ENCODE peak calls at places on chromosomes 5 and 9, in four cellular contexts. I, J, D and W are unnamed samples.

GRCh38 chr9:109868222-109868621 is 88.2 kb downstream of the PALM2AKAP2 start:
- DNase-seq in I (peak; percentile 50), J (peak; percentile 14), D (no peak), W (no peak)

GRCh38 chr9:123218831-123219230 is 49.6 kb downstream of the STRBP start:
- DNase-seq in D (no peak), J (no peak), I (no peak), W (no peak)

GRCh38 chr9:91727316-91727861 is 222.6 kb downstream of the ROR2 start:
- DNase-seq in D (peak; percentile 66), I (peak; percentile 56), J (peak; percentile 46), W (peak; percentile 67)

GRCh38 chr5:15621094-15621493 is 121.1 kb downstream of the FBXL7 start:
- DNase-seq in J (no peak), I (peak; percentile 20), D (no peak), W (no peak)

GRCh38 chr9:14812806-14813205 is 90.3 kb upstream of the CER1 start:
- DNase-seq in D (no peak), J (no peak), I (no peak), W (no peak)

GRCh38 chr9:119313846-119314245 is 55.4 kb downstream of the BRINP1 start:
- DNase-seq in J (no peak), D (no peak), I (no peak), W (no peak)

GRCh38 chr5:151183451-151184245 is 26.1 kb upstream of the ANXA6 start:
- DNase-seq in J (no peak), I (peak; percentile 19), D (peak; percentile 62), W (no peak)

GRCh38 chr9:71704806-71705205 is 63.5 kb downstream of the CEMIP2 start:
- DNase-seq in J (no peak), I (peak; percentile 7), D (no peak), W (no peak)

GRCh38 chr9:101504188-101504587 is 29.5 kb upstream of the RNF20 start:
- DNase-seq in I (no peak), D (no peak), J (no peak), W (no peak)

GRCh38 chr9:69932901-69933300 is 110.7 kb upstream of the MAMDC2 start:
- DNase-seq in J (no peak), D (no peak), I (no peak), W (peak; percentile 37)

GRCh38 chr9:88106492-88106891 is 31.8 kb downstream of the SPATA31C2 start:
- DNase-seq in D (peak; percentile 25), I (peak; percentile 36), J (no peak), W (peak; percentile 36)

GRCh38 chr5:58085800-58086199 is 374.1 kb downstream of the PLK2 start:
- DNase-seq in J (no peak), I (peak; percentile 63), D (no peak), W (no peak)

GRCh38 chr9:125142560-125143376 is 560 bp downstream of the SCAI start:
- DNase-seq in D (no peak), J (no peak), I (no peak), W (peak; percentile 31)

GRCh38 chr5:54610197-54610898 is 92.8 kb downstream of the SNX18 start:
- DNase-seq in I (no peak), D (peak; percentile 53), J (no peak), W (no peak)

GRCh38 chr5:167993771-167994170 is 297.7 kb upstream of the WWC1 start:
- DNase-seq in J (no peak), D (no peak), I (no peak), W (no peak)

GRCh38 chr9:124478014-124478753 is 27.9 kb downstream of the ADGRD2 start:
- DNase-seq in J (no peak), D (no peak), I (no peak), W (peak; percentile 51)

GRCh38 chr9:734831-735511 is 106.5 kb upstream of the DMRT1 start:
- DNase-seq in I (peak; percentile 97), D (peak; percentile 94), J (no peak), W (no peak)

GRCh38 chr9:127970401-127971313 is 10.1 kb downstream of the EEIG1 start:
- DNase-seq in J (no peak), D (no peak), I (no peak), W (no peak)

GRCh38 chr9:121640076-121640475 is 11.4 kb upstream of the DAB2IP start:
- DNase-seq in J (no peak), D (peak; percentile 29), I (peak; percentile 17), W (peak; percentile 69)

GRCh38 chr9:23556459-23556858 is 269.6 kb downstream of the ELAVL2 start:
- DNase-seq in I (no peak), J (no peak), D (no peak), W (no peak)

GRCh38 chr5:58071566-58071965 is 388.3 kb downstream of the PLK2 start:
- DNase-seq in I (no peak), D (no peak), J (peak; percentile 29), W (no peak)

GRCh38 chr5:24773241-24773640 is 128.5 kb upstream of the CDH10 start:
- DNase-seq in D (peak; percentile 64), I (no peak), J (no peak), W (no peak)

GRCh38 chr5:168311061-168311566 is 19.7 kb downstream of the WWC1 start:
- DNase-seq in I (no peak), J (no peak), D (no peak), W (peak; percentile 81)

GRCh38 chr9:84744195-84744594 is 74.7 kb downstream of the NTRK2 start:
- DNase-seq in J (no peak), D (no peak), I (no peak), W (no peak)

GRCh38 chr5:178378527-178379484 is 146.2 kb upstream of the PHYKPL start:
- DNase-seq in J (no peak), D (peak; percentile 24), I (peak; percentile 8), W (no peak)

GRCh38 chr5:103228588-103228987 is 30.0 kb upstream of the MACIR start:
- DNase-seq in D (no peak), J (no peak), I (no peak), W (no peak)

GRCh38 chr9:89808801-89809200 is 204.0 kb downstream of the GADD45G start:
- DNase-seq in D (no peak), I (no peak), J (no peak), W (no peak)

GRCh38 chr5:40551706-40552557 is 127.8 kb upstream of the PTGER4 start:
- DNase-seq in J (no peak), D (peak; percentile 84), I (peak; percentile 98), W (no peak)

GRCh38 chr9:136511670-136512592 is 29.1 kb upstream of the SEC16A start:
- DNase-seq in J (peak; percentile 38), I (no peak), D (no peak), W (no peak)

GRCh38 chr5:172410839-172411238 is 43.5 kb downstream of the SH3PXD2B start:
- DNase-seq in J (no peak), D (peak; percentile 56), I (peak; percentile 52), W (no peak)

GRCh38 chr5:96051401-96051830 is 89.8 kb upstream of the ELL2 start:
- DNase-seq in D (no peak), J (no peak), I (no peak), W (no peak)

GRCh38 chr5:643351-643801 is 31.2 kb downstream of the CEP72 start:
- DNase-seq in J (no peak), I (no peak), D (no peak), W (no peak)

GRCh38 chr5:119286516-119287488 is 69.0 kb upstream of the TNFAIP8 start:
- DNase-seq in I (no peak), D (no peak), J (no peak), W (no peak)

GRCh38 chr9:4242239-4242638 is 57.6 kb downstream of the GLIS3 start:
- DNase-seq in D (no peak), J (no peak), I (no peak), W (no peak)

GRCh38 chr9:4235951-4236804 is 63.7 kb downstream of the GLIS3 start:
- DNase-seq in I (peak; percentile 62), D (peak; percentile 77), J (no peak), W (no peak)

GRCh38 chr9:4241552-4241951 is 58.3 kb downstream of the GLIS3 start:
- DNase-seq in I (no peak), J (no peak), D (no peak), W (no peak)

GRCh38 chr9:4238522-4238921 is 61.3 kb downstream of the GLIS3 start:
- DNase-seq in D (peak; percentile 89), J (no peak), I (peak; percentile 70), W (no peak)

GRCh38 chr9:4237748-4238511 is 61.9 kb downstream of the GLIS3 start:
- DNase-seq in D (peak; percentile 53), I (no peak), J (no peak), W (peak; percentile 47)
- H4K91ac ChIP-seq in D (no peak overlapping the region), I (no peak overlapping the region), J (no peak overlapping the region), W (no peak overlapping the region)

GRCh38 chr5:71471193-71471592 is 15.7 kb downstream of the BDP1 start:
- DNase-seq in D (peak; percentile 12), I (peak; percentile 59), J (no peak), W (no peak)
- H3K9ac ChIP-seq in D (peak overlapping the region; percentile 6), I (no peak overlapping the region), J (no peak overlapping the region), W (no peak overlapping the region)

GRCh38 chr5:100789641-100790160 is 113.4 kb downstream of the ST8SIA4 start:
- DNase-seq in J (no peak), I (no peak), D (no peak), W (no peak)

GRCh38 chr5:100790951-100791350 is 112.1 kb downstream of the ST8SIA4 start:
- DNase-seq in D (no peak), I (no peak), J (no peak), W (no peak)

GRCh38 chr5:100787648-100788047 is 115.4 kb downstream of the ST8SIA4 start:
- DNase-seq in I (no peak), D (no peak), J (no peak), W (no peak)

GRCh38 chr5:100790170-100790665 is 112.9 kb downstream of the ST8SIA4 start:
- DNase-seq in I (no peak), J (peak; percentile 38), D (no peak), W (peak; percentile 49)

GRCh38 chr5:100788417-100788816 is 114.7 kb downstream of the ST8SIA4 start:
- DNase-seq in I (no peak), D (no peak), J (no peak), W (no peak)
- H4K91ac ChIP-seq in I (no peak overlapping the region), D (no peak overlapping the region), J (no peak overlapping the region), W (no peak overlapping the region)

GRCh38 chr9:81266674-81267073 is 422.7 kb downstream of the TLE1 start:
- DNase-seq in J (no peak), D (peak; percentile 77), I (peak; percentile 78), W (no peak)
- H3K9ac ChIP-seq in J (no peak overlapping the region), D (no peak overlapping the region), I (no peak overlapping the region), W (no peak overlapping the region)

DNA sequence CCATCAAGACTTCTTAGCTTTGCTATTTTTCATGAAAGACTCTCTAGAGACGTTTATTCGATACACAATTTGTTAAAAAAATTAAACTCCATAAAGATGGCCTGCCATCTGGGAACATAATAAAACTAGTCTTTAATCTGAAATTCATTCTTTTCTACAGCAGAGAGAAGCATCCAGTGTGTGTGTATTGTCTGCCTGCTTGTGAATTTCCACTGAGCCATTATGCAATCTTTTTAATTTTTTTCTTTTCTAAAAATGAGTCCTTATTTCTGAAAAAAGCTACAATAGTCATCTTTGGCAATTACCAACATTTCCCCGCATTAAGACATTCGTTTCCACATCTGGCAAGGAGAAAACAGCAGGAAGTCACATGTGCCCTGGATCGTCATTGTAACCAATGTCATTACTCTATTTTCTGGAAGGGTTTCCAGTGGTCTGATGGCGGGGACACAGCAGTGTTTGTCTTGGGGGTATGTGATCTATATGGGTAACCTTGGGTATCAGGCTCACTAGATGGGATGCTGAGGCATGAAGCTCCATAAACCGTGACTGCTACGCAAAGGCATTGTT is 263.1 kb downstream of the MSX2 start:
- DNase-seq in D (no peak), I (no peak), J (no peak), W (no peak)
- H4K91ac ChIP-seq in D (no peak overlapping the region), I (no peak overlapping the region), J (no peak overlapping the region), W (no peak overlapping the region)

GRCh38 chr9:129259373-129259772 is 81.3 kb upstream of the IER5L start:
- DNase-seq in I (no peak), J (no peak), D (no peak), W (no peak)
- H3K9ac ChIP-seq in I (no peak overlapping the region), J (no peak overlapping the region), D (no peak overlapping the region), W (no peak overlapping the region)

GRCh38 chr5:124371121-124371706 is 375.2 kb downstream of the ZNF608 start:
- DNase-seq in J (no peak), I (peak; percentile 4), D (peak; percentile 60), W (no peak)
- H4K91ac ChIP-seq in J (no peak overlapping the region), I (no peak overlapping the region), D (no peak overlapping the region), W (no peak overlapping the region)